ENCODE peak calls at places on chromosomes 5 and 9, in six cellular contexts. M, D, J, X, E and Z are unnamed samples.

GRCh38 chr9:126809068-126809467 is 4.2 kb downstream of the ZBTB43 start:
- DNase-seq in M (no peak), D (no peak), J (no peak), X (no peak), E (no peak), Z (no peak)

GRCh38 chr9:75451045-75451444 is 362.7 kb downstream of the OSTF1 start:
- DNase-seq in M (no peak), D (no peak), J (no peak), X (no peak), E (no peak), Z (no peak)

GRCh38 chr5:160869962-160870521 is 18.0 kb upstream of the ATP10B start:
- DNase-seq in M (no peak), D (no peak), J (no peak), X (no peak), E (no peak), Z (no peak)

GRCh38 chr5:163533229-163533628 is 27.8 kb downstream of the MAT2B start:
- DNase-seq in M (no peak), D (no peak), J (no peak), X (no peak), E (no peak), Z (no peak)

GRCh38 chr5:10623305-10623910 is 59.5 kb downstream of the ANKRD33B start:
- DNase-seq in M (no peak), D (no peak), J (no peak), X (no peak), E (no peak), Z (no peak)

GRCh38 chr9:94931725-94932124 is 205.2 kb downstream of the AOPEP start:
- DNase-seq in M (no peak), D (no peak), J (no peak), X (no peak), E (no peak), Z (no peak)

GRCh38 chr9:123607987-123608565 is 252.1 kb downstream of the CRB2 start:
- DNase-seq in M (no peak), D (no peak), J (no peak), X (no peak), E (no peak), Z (peak)

GRCh38 chr5:128974567-128974966 is 9.3 kb downstream of the SLC27A6 start:
- DNase-seq in M (no peak), D (no peak), J (no peak), X (no peak), E (no peak), Z (no peak)

GRCh38 chr9:93224591-93224990 is 40.7 kb downstream of the WNK2 start:
- DNase-seq in M (no peak), D (no peak), J (no peak), X (peak), E (no peak), Z (no peak)

GRCh38 chr9:99239341-99240055 is 17.4 kb downstream of the SEC61B start:
- DNase-seq in M (no peak), D (no peak), J (no peak), X (no peak), E (no peak), Z (no peak)

GRCh38 chr5:126031989-126032716 is 391.1 kb upstream of the GRAMD2B start:
- DNase-seq in M (no peak), D (no peak), J (peak), X (peak), E (no peak), Z (no peak)

GRCh38 chr5:83400712-83401111 is 70.8 kb upstream of the VCAN start:
- DNase-seq in M (no peak), D (no peak), J (no peak), X (no peak), E (no peak), Z (no peak)

GRCh38 chr5:61293873-61294272 is 38.2 kb upstream of the ZSWIM6 start:
- DNase-seq in M (no peak), D (no peak), J (no peak), X (no peak), E (no peak), Z (no peak)

GRCh38 chr5:142930395-142930794 is 160.2 kb downstream of the ARHGAP26 start:
- DNase-seq in M (no peak), D (no peak), J (no peak), X (no peak), E (no peak), Z (no peak)

GRCh38 chr5:179128976-179129375 is 68.8 kb downstream of the ZNF354C start:
- DNase-seq in M (no peak), D (no peak), J (no peak), X (no peak), E (no peak), Z (no peak)

GRCh38 chr5:173845321-173845720 is 42.8 kb upstream of the CPEB4 start:
- DNase-seq in M (no peak), D (no peak), J (no peak), X (no peak), E (no peak), Z (no peak)

GRCh38 chr5:148384389-148384756 is 615 bp downstream of the FBXO38 start:
- DNase-seq in M (no peak), D (peak), J (no peak), X (no peak), E (no peak), Z (peak)

GRCh38 chr9:93357649-93358048 is 93.8 kb upstream of the FAM120A start:
- DNase-seq in M (no peak), D (peak), J (no peak), X (no peak), E (peak), Z (peak)

GRCh38 chr5:157479612-157480510 is 19.8 kb downstream of the NIPAL4 start:
- DNase-seq in M (no peak), D (no peak), J (no peak), X (no peak), E (no peak), Z (no peak)

GRCh38 chr9:91302831-91303230 is 58.9 kb downstream of the AUH start:
- DNase-seq in M (no peak), D (no peak), J (peak), X (no peak), E (no peak), Z (no peak)

GRCh38 chr5:135833961-135834638 is 363 bp upstream of the SLC25A48 start:
- DNase-seq in M (no peak), D (no peak), J (no peak), X (no peak), E (no peak), Z (no peak)

GRCh38 chr9:128774804-128775203 is 3.1 kb upstream of the ZER1 start:
- DNase-seq in M (no peak), D (no peak), J (no peak), X (no peak), E (no peak), Z (no peak)

GRCh38 chr5:92703991-92704390 is 877.0 kb downstream of the NR2F1-AS1 start:
- DNase-seq in M (no peak), D (no peak), J (no peak), X (no peak), E (no peak), Z (no peak)

GRCh38 chr9:133986061-133986460 is 6.1 kb downstream of the VAV2 start:
- DNase-seq in M (no peak), D (no peak), J (no peak), X (no peak), E (no peak), Z (no peak)

GRCh38 chr5:174501461-174502069 is 222.8 kb upstream of the MSX2 start:
- DNase-seq in M (no peak), D (no peak), J (no peak), X (no peak), E (no peak), Z (no peak)

GRCh38 chr5:95842955-95843544 is 20.5 kb upstream of the GLRX start:
- DNase-seq in M (no peak), D (peak), J (no peak), X (no peak), E (peak), Z (peak)